ENCODE peak calls at places on chromosomes 13 and 19, in nine cellular contexts. H, J, O, P, B, L, Q, S and U are unnamed samples.

GRCh38 chr19:33464733-33465115 is 56.9 kb downstream of the PEPD start:
- DNase-seq in H (no peak), J (no peak), O (no peak), P (no peak), B (no peak), L (no peak), Q (no peak), S (peak), U (no peak)

GRCh38 chr13:46559272-46559805 is 6.4 kb downstream of the LRCH1 start:
- DNase-seq in H (peak), J (no peak), O (no peak), P (no peak), B (no peak), L (no peak), Q (no peak), S (no peak), U (no peak)

GRCh38 chr13:114054269-114054668 is 78.2 kb downstream of the RASA3 start:
- DNase-seq in H (no peak), J (no peak), O (no peak), P (no peak), B (no peak), L (no peak), Q (no peak), S (no peak), U (peak)

GRCh38 chr19:40585241-40585640 is 8.6 kb downstream of the SHKBP1 start:
- DNase-seq in H (no peak), J (no peak), O (no peak), P (no peak), B (no peak), L (no peak), Q (no peak), S (no peak), U (no peak)

GRCh38 chr13:101624981-101625380 is 172.5 kb downstream of the ITGBL1 start:
- DNase-seq in H (no peak), J (no peak), O (no peak), P (no peak), B (no peak), L (no peak), Q (no peak), S (no peak), U (no peak)

GRCh38 chr13:38898481-38898880 is 92.2 kb downstream of the STOML3 start:
- DNase-seq in H (no peak), J (no peak), O (no peak), P (no peak), B (no peak), L (no peak), Q (no peak), S (no peak), U (no peak)

GRCh38 chr13:104106705-104107393 is 1040.6 kb upstream of the SLC10A2 start:
- DNase-seq in H (peak), J (no peak), O (no peak), P (peak), B (no peak), L (no peak), Q (no peak), S (no peak), U (no peak)

GRCh38 chr19:50723069-50723468 is at the start of gene CLEC11A:
- DNase-seq in H (no peak), J (peak), O (peak), P (peak), B (peak), L (no peak), Q (peak), S (peak), U (no peak)

GRCh38 chr13:51271528-51272070 is 49.4 kb downstream of the FAM124A start:
- DNase-seq in H (peak), J (no peak), O (no peak), P (no peak), B (no peak), L (no peak), Q (no peak), S (no peak), U (no peak)

GRCh38 chr13:41652735-41653361 is 195.5 kb downstream of the RGCC start:
- DNase-seq in H (peak), J (peak), O (no peak), P (peak), B (peak), L (no peak), Q (no peak), S (peak), U (peak)

GRCh38 chr19:40464059-40465024 is 1.2 kb downstream of the BLVRB start:
- DNase-seq in H (peak), J (peak), O (peak), P (peak), B (peak), L (peak), Q (peak), S (peak), U (peak)

GRCh38 chr19:18515959-18516358 is 5.9 kb downstream of the ELL start:
- DNase-seq in H (no peak), J (no peak), O (no peak), P (no peak), B (no peak), L (no peak), Q (no peak), S (no peak), U (no peak)

GRCh38 chr19:18514800-18515682 is 6.8 kb downstream of the ELL start:
- DNase-seq in H (no peak), J (no peak), O (peak), P (peak), B (peak), L (no peak), Q (peak), S (peak), U (peak)

GRCh38 chr19:18518639-18519038 is 3.2 kb downstream of the ELL start:
- DNase-seq in H (no peak), J (no peak), O (no peak), P (no peak), B (no peak), L (no peak), Q (no peak), S (no peak), U (no peak)

GRCh38 chr19:18519962-18520847 is 1.7 kb downstream of the ELL start:
- DNase-seq in H (peak), J (peak), O (peak), P (peak), B (peak), L (no peak), Q (peak), S (peak), U (peak)

GRCh38 chr19:18517606-18518005 is 4.3 kb downstream of the ELL start:
- DNase-seq in H (no peak), J (no peak), O (no peak), P (no peak), B (no peak), L (no peak), Q (no peak), S (no peak), U (no peak)
- H3K27ac ChIP-seq in H (no peak), J (no peak), O (peak), P (no peak), B (no peak), L (no peak), Q (no peak), S (no peak), U (peak)

GRCh38 chr19:35852029-35852780 is at the start of gene NPHS1:
- DNase-seq in H (no peak), J (no peak), O (no peak), P (no peak), B (no peak), L (no peak), Q (no peak), S (no peak), U (no peak)

GRCh38 chr19:35848486-35848885 is 3.8 kb downstream of the NPHS1 start:
- DNase-seq in H (no peak), J (no peak), O (no peak), P (no peak), B (no peak), L (no peak), Q (no peak), S (no peak), U (no peak)

GRCh38 chr19:35848919-35849505 is 3.3 kb downstream of the NPHS1 start:
- DNase-seq in H (no peak), J (no peak), O (no peak), P (no peak), B (no peak), L (no peak), Q (no peak), S (no peak), U (no peak)

GRCh38 chr19:35853038-35853756 is 893 bp upstream of the NPHS1 start:
- DNase-seq in H (no peak), J (no peak), O (no peak), P (no peak), B (no peak), L (no peak), Q (no peak), S (no peak), U (no peak)

GRCh38 chr19:35851213-35852028 is 883 bp downstream of the NPHS1 start:
- DNase-seq in H (no peak), J (no peak), O (no peak), P (peak), B (no peak), L (no peak), Q (no peak), S (no peak), U (no peak)
- TF ChIP-seq CTCF in H (no peak), J (no peak), O (no peak), P (peak), B (no peak), L (no peak), Q (no peak), S (no peak), U (no peak)

DNA sequence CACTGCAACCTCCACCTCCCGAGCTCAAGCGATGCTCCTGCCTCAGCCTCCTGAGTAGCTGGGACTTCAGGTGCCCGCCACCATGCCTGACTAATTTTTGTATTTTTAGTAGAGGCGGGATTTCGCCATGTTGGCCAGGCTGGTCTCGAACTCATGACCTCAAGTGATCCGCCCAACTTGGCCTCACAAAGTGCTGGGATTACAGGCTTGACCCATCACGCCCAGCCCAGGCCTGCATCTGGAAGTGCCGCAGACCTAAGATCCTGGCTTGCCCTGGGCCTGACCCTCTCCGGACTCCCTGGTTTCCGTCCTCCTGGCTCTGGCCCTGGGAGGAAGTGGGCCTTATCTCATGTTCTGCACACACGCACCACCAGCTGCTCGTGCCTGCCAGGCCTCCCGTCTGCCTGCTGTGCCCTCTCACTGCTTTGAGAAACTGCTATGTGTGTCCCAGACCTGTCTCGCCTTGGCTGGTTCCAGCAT is 4.7 kb upstream of the PTGIR start:
- DNase-seq in H (no peak), J (no peak), O (no peak), P (peak), B (no peak), L (no peak), Q (no peak), S (no peak), U (no peak)
- H3K27ac ChIP-seq in H (no peak), J (no peak), O (no peak), P (peak), B (no peak), L (no peak), Q (no peak), S (no peak), U (no peak)

DNA sequence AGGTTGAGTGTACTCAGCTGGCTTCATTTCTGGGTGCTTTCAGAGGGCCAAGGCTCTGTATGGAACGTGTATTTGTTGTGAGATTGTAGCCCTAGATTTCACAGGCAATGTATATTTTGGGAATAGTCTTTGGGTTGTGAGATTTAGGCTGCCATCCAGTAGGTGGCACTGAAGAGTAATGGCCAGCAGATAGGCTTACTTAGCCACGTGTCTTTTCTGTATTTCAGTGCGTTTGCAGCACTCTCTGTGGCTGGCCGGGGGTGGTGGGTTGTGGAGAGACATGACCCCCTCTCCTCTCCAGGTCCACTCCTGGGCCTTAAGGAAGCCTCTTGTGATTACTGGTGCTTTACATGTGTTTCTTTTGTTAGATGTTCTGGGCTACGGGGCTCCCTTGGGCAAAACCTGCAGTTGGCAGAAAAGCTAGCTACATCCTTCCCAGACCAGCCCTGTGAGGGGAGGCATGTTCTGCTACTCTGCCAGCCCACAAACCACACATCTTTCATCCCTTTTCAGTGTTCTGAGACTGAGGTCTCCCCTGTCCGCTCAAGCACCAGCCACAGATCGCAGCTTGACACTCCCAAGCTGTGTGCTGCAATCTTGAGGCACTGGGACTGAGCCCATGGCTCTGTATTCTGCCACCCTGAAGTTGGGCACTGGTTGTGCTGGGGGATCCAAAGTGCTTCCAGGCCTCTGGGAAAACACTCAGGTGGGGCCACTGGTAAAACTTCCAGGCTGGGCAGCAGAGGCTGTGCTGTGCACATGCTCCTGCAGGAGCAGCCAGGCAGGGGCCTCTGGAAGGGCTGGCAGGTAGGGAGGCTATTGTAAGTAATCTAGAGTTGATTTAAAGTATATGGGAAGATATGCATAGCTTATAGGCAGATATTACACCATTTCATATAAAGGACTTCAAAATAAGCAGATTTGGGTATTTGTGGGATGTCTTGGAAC is 1096.8 kb upstream of the PCDH20 start:
- DNase-seq in H (peak), J (peak), O (no peak), P (peak), B (no peak), L (no peak), Q (no peak), S (no peak), U (peak)
- TF ChIP-seq CTCF in H (peak), J (peak), O (peak), P (peak), B (peak), L (no peak), Q (no peak), S (no peak), U (peak)

GRCh38 chr19:3056454-3057016 is 5.8 kb downstream of the TLE5 start:
- DNase-seq in H (no peak), J (peak), O (no peak), P (no peak), B (no peak), L (no peak), Q (no peak), S (no peak), U (peak)

GRCh38 chr19:3054265-3054971 is 7.9 kb downstream of the TLE5 start:
- DNase-seq in H (no peak), J (no peak), O (no peak), P (no peak), B (no peak), L (no peak), Q (no peak), S (no peak), U (no peak)

GRCh38 chr19:3053780-3054179 is 8.5 kb downstream of the TLE5 start:
- DNase-seq in H (no peak), J (no peak), O (no peak), P (no peak), B (no peak), L (no peak), Q (no peak), S (no peak), U (no peak)

GRCh38 chr19:3055741-3056453 is 6.4 kb downstream of the TLE5 start:
- DNase-seq in H (no peak), J (no peak), O (peak), P (peak), B (no peak), L (no peak), Q (peak), S (no peak), U (peak)

GRCh38 chr19:3054972-3055740 is 7.1 kb downstream of the TLE5 start:
- DNase-seq in H (peak), J (no peak), O (no peak), P (no peak), B (no peak), L (no peak), Q (no peak), S (no peak), U (peak)
- H3K27ac ChIP-seq in H (no peak), J (peak), O (peak), P (peak), B (no peak), L (no peak), Q (peak), S (no peak), U (peak)

GRCh38 chr13:19967619-19968018 is 9.1 kb downstream of the ZMYM2 start:
- DNase-seq in H (no peak), J (no peak), O (no peak), P (no peak), B (no peak), L (no peak), Q (no peak), S (no peak), U (no peak)
- TF ChIP-seq CTCF in H (no peak), J (no peak), O (no peak), P (no peak), B (no peak), L (no peak), Q (no peak), S (no peak), U (no peak)

DNA sequence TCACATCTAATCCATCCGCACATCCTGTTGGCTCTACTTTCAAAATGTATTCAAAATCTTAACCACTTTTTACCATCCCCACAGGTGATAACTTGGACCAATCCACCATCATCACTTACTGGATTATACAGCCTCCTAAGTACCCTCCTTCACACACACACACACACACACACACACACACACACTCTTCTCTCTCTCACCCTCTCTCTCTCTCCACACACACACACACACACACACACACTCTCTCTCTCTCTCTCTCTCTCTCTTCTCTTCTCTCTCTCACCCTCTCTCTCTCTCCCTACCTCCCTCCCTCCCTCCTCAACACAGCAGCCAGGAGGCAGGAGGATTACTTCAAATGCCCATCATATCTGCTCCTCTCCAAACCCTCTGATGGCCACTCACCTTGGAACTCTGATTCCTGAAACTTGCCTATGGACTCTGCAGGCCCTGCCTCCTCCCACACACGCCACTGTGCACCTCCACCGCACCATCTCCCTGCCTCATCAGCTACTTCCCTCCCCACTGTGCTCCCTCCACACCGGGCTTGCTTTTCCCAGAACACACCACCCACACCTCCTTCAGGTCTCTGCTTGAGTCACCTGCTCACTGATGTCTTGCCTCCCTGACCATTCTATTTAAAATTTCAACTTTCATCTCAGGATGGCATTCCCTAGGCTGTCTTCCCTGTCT is 39.7 kb downstream of the RCBTB2 start:
- DNase-seq in H (no peak), J (no peak), O (no peak), P (no peak), B (no peak), L (no peak), Q (no peak), S (no peak), U (no peak)
- H3K27ac ChIP-seq in H (no peak), J (peak), O (peak), P (peak), B (peak), L (peak), Q (peak), S (peak), U (peak)

GRCh38 chr19:10565567-10566407 is at the start of gene KRI1:
- DNase-seq in H (peak), J (peak), O (peak), P (peak), B (peak), L (peak), Q (peak), S (peak), U (peak)
- TF ChIP-seq CTCF in H (peak), J (peak), O (peak), P (peak), B (no peak), L (no peak), Q (peak), S (peak), U (no peak)